ENCODE peak calls at places on chromosomes 5 and 9, in nine cellular contexts. R is CD4-positive, alpha-beta T cell; N is AG09319; C is mammary epithelial cell; Y is IMR-90; S is ovary; O is GM12865; B is GM12878; G is stomach. H is an unnamed sample.

GRCh38 chr5:141521244-141521781 is 32.4 kb downstream of the PCDHGC5 start:
- DNase-seq in R (no peak), N (peak), C (peak), Y (peak), S (no peak), O (no peak), B (no peak), G (no peak), H (peak)

GRCh38 chr5:38535281-38535750 is 21.1 kb downstream of the LIFR start:
- DNase-seq in R (no peak), N (no peak), C (no peak), Y (no peak), S (no peak), O (no peak), B (no peak), G (no peak), H (peak)

GRCh38 chr5:159100022-159100927 is 559 bp upstream of the EBF1 start:
- DNase-seq in R (peak), N (peak), C (peak), Y (peak), S (peak), O (peak), B (peak), G (peak), H (peak)

GRCh38 chr9:95024097-95024671 is 293.3 kb downstream of the FANCC start:
- DNase-seq in R (no peak), N (no peak), C (no peak), Y (no peak), S (no peak), O (no peak), B (no peak), G (peak), H (no peak)

GRCh38 chr5:150783422-150783928 is 4.9 kb downstream of the SMIM3 start:
- DNase-seq in R (peak), N (peak), C (peak), Y (peak), S (peak), O (peak), B (peak), G (peak), H (peak)

GRCh38 chr5:89301572-89302025 is 418.6 kb upstream of the MEF2C start:
- DNase-seq in R (no peak), N (no peak), C (no peak), Y (no peak), S (no peak), O (peak), B (peak), G (no peak), H (no peak)

GRCh38 chr9:93189369-93190132 is 5.6 kb downstream of the WNK2 start:
- DNase-seq in R (no peak), N (no peak), C (no peak), Y (no peak), S (no peak), O (no peak), B (no peak), G (no peak), H (no peak)

GRCh38 chr5:173196133-173196952 is 38.7 kb downstream of the NKX2-5 start:
- DNase-seq in R (no peak), N (no peak), C (no peak), Y (no peak), S (no peak), O (no peak), B (no peak), G (no peak), H (no peak)

GRCh38 chr9:10605388-10605787 is 7.4 kb downstream of the PTPRD start:
- DNase-seq in R (no peak), N (no peak), C (no peak), Y (no peak), S (no peak), O (no peak), B (no peak), G (no peak), H (no peak)

GRCh38 chr9:81890104-81890503 is 38.1 kb upstream of the SPATA31D4 start:
- DNase-seq in R (no peak), N (no peak), C (no peak), Y (no peak), S (no peak), O (no peak), B (no peak), G (no peak), H (peak)

GRCh38 chr5:179315356-179315890 is 29.8 kb downstream of the ADAMTS2 start:
- DNase-seq in R (no peak), N (no peak), C (no peak), Y (no peak), S (peak), O (no peak), B (no peak), G (no peak), H (no peak)

GRCh38 chr9:64773491-64773931 is 511.5 kb downstream of the FOXD4L5 start:
- DNase-seq in R (no peak), N (no peak), C (no peak), Y (no peak), S (no peak), O (peak), B (no peak), G (peak), H (no peak)

GRCh38 chr9:130024597-130024994 is 18.4 kb downstream of the FNBP1 start:
- DNase-seq in R (no peak), N (no peak), C (peak), Y (peak), S (no peak), O (peak), B (no peak), G (no peak), H (peak)

GRCh38 chr5:179288101-179288808 is 57.0 kb downstream of the ADAMTS2 start:
- DNase-seq in R (no peak), N (no peak), C (no peak), Y (no peak), S (peak), O (no peak), B (no peak), G (no peak), H (no peak)

GRCh38 chr5:30050056-30050815 is 1143.2 kb upstream of the CDH6 start:
- DNase-seq in R (no peak), N (no peak), C (no peak), Y (no peak), S (no peak), O (no peak), B (no peak), G (no peak), H (no peak)

GRCh38 chr9:131046581-131047202 is 37.7 kb downstream of the LAMC3 start:
- DNase-seq in R (peak), N (peak), C (peak), Y (peak), S (peak), O (peak), B (no peak), G (peak), H (peak)

GRCh38 chr5:185095-186070 is 5.9 kb upstream of the LRRC14B start:
- DNase-seq in R (no peak), N (no peak), C (no peak), Y (no peak), S (no peak), O (no peak), B (no peak), G (no peak), H (no peak)

GRCh38 chr5:139690385-139691274 is 42.5 kb downstream of the CXXC5 start:
- DNase-seq in R (no peak), N (no peak), C (no peak), Y (peak), S (peak), O (no peak), B (no peak), G (no peak), H (no peak)
- TF ChIP-seq CTCF in R (no peak), N (no peak), C (no peak), Y (no peak), S (no peak), O (no peak), B (no peak), G (no peak), H (no peak)

GRCh38 chr5:169196059-169196458 is 104.9 kb downstream of the SLIT3 start:
- DNase-seq in R (no peak), N (no peak), C (no peak), Y (no peak), S (no peak), O (no peak), B (no peak), G (no peak), H (no peak)

GRCh38 chr5:169195601-169196000 is 105.3 kb downstream of the SLIT3 start:
- DNase-seq in R (no peak), N (no peak), C (no peak), Y (no peak), S (no peak), O (no peak), B (no peak), G (no peak), H (peak)

GRCh38 chr5:169201597-169201996 is 99.3 kb downstream of the SLIT3 start:
- DNase-seq in R (no peak), N (no peak), C (no peak), Y (no peak), S (no peak), O (no peak), B (no peak), G (no peak), H (no peak)

GRCh38 chr5:169200086-169200778 is 100.7 kb downstream of the SLIT3 start:
- DNase-seq in R (no peak), N (no peak), C (no peak), Y (no peak), S (no peak), O (no peak), B (no peak), G (no peak), H (no peak)

GRCh38 chr5:169197343-169197742 is 103.6 kb downstream of the SLIT3 start:
- DNase-seq in R (no peak), N (no peak), C (peak), Y (no peak), S (no peak), O (no peak), B (no peak), G (peak), H (peak)
- TF ChIP-seq CTCF in R (no peak), N (no peak), C (peak), Y (no peak), S (no peak), O (no peak), B (no peak), G (peak), H (no peak)

DNA sequence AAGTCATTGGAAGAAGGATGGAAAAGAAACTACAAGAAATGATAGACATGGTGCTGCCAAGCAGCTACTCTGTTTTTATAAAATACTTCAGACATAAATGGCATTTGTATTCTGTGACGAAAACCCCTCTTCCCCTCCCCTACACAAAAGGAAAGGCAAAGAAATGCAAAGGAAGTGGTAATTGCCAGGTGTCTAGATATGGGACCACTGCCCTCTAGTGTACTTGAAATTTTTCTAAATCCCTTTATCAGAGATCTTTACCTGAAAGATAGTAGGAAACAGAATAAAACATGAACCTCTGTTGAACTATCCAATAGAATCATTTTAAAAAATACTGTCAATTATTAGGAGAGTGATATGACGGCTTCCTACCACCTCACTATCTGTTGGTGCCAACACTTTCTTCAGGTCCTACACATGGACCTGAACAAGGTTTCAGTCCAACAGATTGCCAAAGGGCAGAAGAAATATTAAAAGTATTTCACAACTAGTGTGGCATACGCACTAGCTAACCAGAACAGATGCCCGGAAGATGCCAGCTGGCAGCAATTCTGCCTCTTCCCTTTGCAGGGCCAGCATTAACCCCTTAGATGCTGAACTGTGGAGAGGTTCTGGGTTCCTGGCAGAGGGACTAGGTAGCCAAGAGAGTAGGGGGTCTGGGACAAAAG is 104.1 kb downstream of the TSSK1B start:
- DNase-seq in R (no peak), N (no peak), C (peak), Y (peak), S (no peak), O (peak), B (no peak), G (no peak), H (peak)
- TF ChIP-seq CTCF in R (peak), N (peak), C (peak), Y (peak), S (peak), O (peak), B (peak), G (peak), H (peak)

GRCh38 chr9:7844283-7844682 is 44.7 kb upstream of the DMAC1 start:
- DNase-seq in R (no peak), N (no peak), C (no peak), Y (peak), S (no peak), O (peak), B (no peak), G (no peak), H (peak)
- TF ChIP-seq CTCF in R (peak), N (no peak), C (no peak), Y (peak), S (no peak), O (peak), B (peak), G (no peak), H (peak)